ENCODE peak calls at places on chromosome 12, in nine cellular contexts. I is ovary; K is CD8-positive, alpha-beta T cell; X is fibroblast of lung; B is mucosa of descending colon; P is cardiac fibroblast; S is NB4; A is lower lobe of right lung; F is AG04450. Y is an unnamed sample.

GRCh38 chr12:90004319-90005074 is 295.9 kb upstream of the ATP2B1 start:
- DNase-seq in I (no peak), K (no peak), X (no peak), B (no peak), P (no peak), S (no peak), A (no peak), F (no peak), Y (no peak)

GRCh38 chr12:124917135-124917840 is 2.8 kb upstream of the UBC start:
- DNase-seq in I (peak), K (peak), X (peak), B (peak), P (peak), S (peak), A (peak), F (peak), Y (peak)

GRCh38 chr12:88448337-88448944 is 131.8 kb downstream of the KITLG start:
- DNase-seq in I (no peak), K (no peak), X (no peak), B (no peak), P (no peak), S (no peak), A (no peak), F (no peak), Y (no peak)

GRCh38 chr12:46556820-46557524 is 184.4 kb upstream of the SLC38A2 start:
- DNase-seq in I (no peak), K (no peak), X (peak), B (no peak), P (peak), S (no peak), A (no peak), F (no peak), Y (no peak)

GRCh38 chr12:110912263-110912662 is 8.1 kb downstream of the MYL2 start:
- DNase-seq in I (no peak), K (no peak), X (no peak), B (no peak), P (no peak), S (no peak), A (no peak), F (no peak), Y (no peak)

GRCh38 chr12:101018540-101018939 is 191.5 kb downstream of the SLC5A8 start:
- DNase-seq in I (no peak), K (no peak), X (peak), B (no peak), P (peak), S (no peak), A (no peak), F (peak), Y (no peak)

GRCh38 chr12:46524778-46525177 is 152.2 kb upstream of the SLC38A2 start:
- DNase-seq in I (peak), K (no peak), X (peak), B (peak), P (peak), S (no peak), A (peak), F (peak), Y (no peak)

GRCh38 chr12:95195122-95195521 is 22.1 kb downstream of the FGD6 start:
- DNase-seq in I (no peak), K (no peak), X (no peak), B (no peak), P (no peak), S (no peak), A (no peak), F (no peak), Y (no peak)

GRCh38 chr12:89205517-89205916 is 146.8 kb downstream of the DUSP6 start:
- DNase-seq in I (no peak), K (no peak), X (no peak), B (no peak), P (no peak), S (no peak), A (no peak), F (no peak), Y (no peak)

GRCh38 chr12:25904442-25904841 is 54.0 kb upstream of the RASSF8 start:
- DNase-seq in I (no peak), K (no peak), X (peak), B (no peak), P (peak), S (peak), A (no peak), F (no peak), Y (no peak)

GRCh38 chr12:13206560-13206897 is 10.0 kb downstream of the EMP1 start:
- DNase-seq in I (no peak), K (no peak), X (no peak), B (no peak), P (no peak), S (no peak), A (no peak), F (no peak), Y (no peak)

GRCh38 chr12:109982211-109982610 is 14.0 kb downstream of the GIT2 start:
- DNase-seq in I (no peak), K (no peak), X (no peak), B (no peak), P (no peak), S (no peak), A (no peak), F (no peak), Y (no peak)

GRCh38 chr12:26721800-26722199 is 111.2 kb downstream of the ITPR2 start:
- DNase-seq in I (no peak), K (no peak), X (peak), B (no peak), P (peak), S (no peak), A (no peak), F (no peak), Y (no peak)

GRCh38 chr12:48899651-48900050 is 25.6 kb downstream of the FKBP11 start:
- DNase-seq in I (no peak), K (no peak), X (no peak), B (no peak), P (no peak), S (no peak), A (no peak), F (no peak), Y (no peak)

GRCh38 chr12:48903363-48903981 is 21.8 kb downstream of the FKBP11 start:
- DNase-seq in I (no peak), K (no peak), X (no peak), B (no peak), P (peak), S (no peak), A (peak), F (no peak), Y (no peak)

GRCh38 chr12:48901278-48901677 is 24.0 kb downstream of the FKBP11 start:
- DNase-seq in I (no peak), K (no peak), X (no peak), B (no peak), P (peak), S (no peak), A (no peak), F (no peak), Y (no peak)

GRCh38 chr12:48907243-48907642 is 18.0 kb downstream of the FKBP11 start:
- DNase-seq in I (no peak), K (no peak), X (no peak), B (no peak), P (no peak), S (no peak), A (no peak), F (no peak), Y (no peak)

DNA sequence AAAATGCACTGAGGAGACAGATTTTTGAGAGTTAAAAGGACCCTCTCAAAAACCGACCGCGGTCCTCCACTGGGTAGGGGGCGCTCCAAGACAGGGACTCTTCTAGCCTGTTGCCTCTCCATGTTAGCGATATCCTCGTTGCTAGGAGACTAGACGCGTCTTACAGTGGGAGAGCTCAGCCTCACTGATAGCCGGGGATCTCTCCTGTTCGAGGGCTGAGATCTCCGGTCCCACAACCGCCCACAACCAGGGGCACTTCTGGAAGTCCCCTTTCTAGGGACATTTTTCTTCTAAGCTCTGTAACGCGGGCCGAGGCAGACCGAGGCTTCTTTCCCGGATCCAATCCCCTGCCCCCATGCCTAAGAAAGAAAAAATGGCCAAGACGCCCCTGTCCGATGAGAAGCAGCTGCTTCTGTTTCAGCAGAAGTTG is 21.3 kb downstream of the FKBP11 start:
- DNase-seq in I (peak), K (peak), X (peak), B (peak), P (peak), S (peak), A (peak), F (peak), Y (peak)
- TF ChIP-seq CTCF in I (peak), K (peak), X (peak), B (peak), P (peak), S (peak), A (peak), F (peak), Y (peak)

GRCh38 chr12:28583771-28584261 is 393.6 kb downstream of the CCDC91 start:
- DNase-seq in I (no peak), K (no peak), X (peak), B (no peak), P (peak), S (peak), A (no peak), F (no peak), Y (no peak)
- TF ChIP-seq CTCF in I (no peak), K (no peak), X (peak), B (no peak), P (peak), S (peak), A (no peak), F (no peak), Y (no peak)

GRCh38 chr12:23576372-23576771 is 373.1 kb downstream of the SOX5 start:
- DNase-seq in I (no peak), K (no peak), X (no peak), B (no peak), P (no peak), S (no peak), A (no peak), F (no peak), Y (no peak)

GRCh38 chr12:23579257-23579656 is 370.2 kb downstream of the SOX5 start:
- DNase-seq in I (no peak), K (no peak), X (no peak), B (no peak), P (no peak), S (no peak), A (no peak), F (no peak), Y (no peak)
- TF ChIP-seq CTCF in I (no peak), K (no peak), X (no peak), B (no peak), P (no peak), S (no peak), A (no peak), F (no peak), Y (no peak)

GRCh38 chr12:108850854-108851573 is 6.4 kb downstream of the SSH1 start:
- DNase-seq in I (no peak), K (no peak), X (peak), B (no peak), P (peak), S (peak), A (peak), F (no peak), Y (peak)
- TF ChIP-seq CTCF in I (no peak), K (no peak), X (peak), B (no peak), P (peak), S (no peak), A (peak), F (peak), Y (no peak)

DNA sequence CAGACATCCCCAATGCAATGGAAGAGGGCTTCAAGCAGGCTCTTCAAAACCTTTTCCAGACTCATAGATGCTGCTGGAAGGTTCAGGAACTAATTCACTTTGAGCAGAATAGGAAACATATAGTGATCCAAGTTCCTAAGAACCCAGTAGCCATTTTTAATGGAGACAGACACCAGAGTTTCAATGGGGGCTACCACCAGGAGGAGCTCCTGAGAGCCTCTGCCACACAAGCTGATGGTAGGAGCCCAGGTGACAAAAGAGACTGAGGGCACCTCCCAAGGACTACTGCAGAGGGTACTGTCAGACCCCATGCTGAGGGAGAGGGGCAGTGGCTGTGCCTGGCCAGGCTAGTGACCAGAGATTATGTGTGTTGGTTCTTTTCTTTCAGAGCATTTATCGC is 45.9 kb downstream of the IFNG start:
- DNase-seq in I (no peak), K (no peak), X (no peak), B (no peak), P (no peak), S (peak), A (no peak), F (no peak), Y (peak)
- TF ChIP-seq CTCF in I (no peak), K (peak), X (peak), B (no peak), P (peak), S (peak), A (peak), F (peak), Y (no peak)

DNA sequence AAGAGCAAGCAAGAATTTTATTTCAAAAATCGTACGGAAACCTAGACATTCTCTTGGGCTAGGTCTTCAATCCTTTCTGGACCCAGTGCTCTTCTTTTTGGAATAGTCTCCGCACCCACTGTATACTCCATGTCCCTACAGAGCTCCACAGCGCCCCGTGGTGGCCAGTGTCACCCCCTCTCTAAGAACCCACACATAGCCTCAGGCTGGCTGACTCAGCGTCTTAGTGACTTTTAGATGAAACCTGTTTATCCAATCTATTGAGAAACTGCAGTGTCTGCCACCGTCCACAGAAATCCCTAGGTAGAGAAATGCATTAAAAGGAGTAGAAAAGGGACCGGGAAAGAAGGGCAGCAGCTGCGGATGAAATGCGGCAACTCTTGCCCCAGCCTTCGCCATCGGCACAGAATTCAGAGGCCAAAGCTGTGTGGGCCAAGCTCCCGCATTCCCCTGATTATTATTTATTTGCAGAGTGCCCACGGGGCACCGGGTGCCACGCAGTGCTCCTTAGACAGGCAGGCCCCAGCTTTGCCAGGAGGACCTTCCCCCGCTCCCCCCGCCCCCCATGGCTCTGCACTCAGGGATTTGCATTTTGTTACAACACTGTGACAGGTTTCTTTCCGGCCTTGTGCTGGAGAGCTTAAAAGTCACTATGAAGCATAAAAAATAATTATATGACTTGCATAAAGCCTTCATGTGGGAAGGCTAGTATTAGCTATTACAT is 170.1 kb upstream of the FKBP4 start:
- DNase-seq in I (no peak), K (no peak), X (peak), B (no peak), P (peak), S (peak), A (no peak), F (no peak), Y (peak)
- TF ChIP-seq CTCF in I (no peak), K (no peak), X (peak), B (no peak), P (peak), S (peak), A (no peak), F (peak), Y (peak)

GRCh38 chr12:44510510-44510909 is 365.6 kb downstream of the NELL2 start:
- DNase-seq in I (no peak), K (no peak), X (no peak), B (no peak), P (no peak), S (no peak), A (no peak), F (no peak), Y (no peak)
- TF ChIP-seq CTCF in I (no peak), K (no peak), X (no peak), B (no peak), P (no peak), S (no peak), A (no peak), F (no peak), Y (peak)

DNA sequence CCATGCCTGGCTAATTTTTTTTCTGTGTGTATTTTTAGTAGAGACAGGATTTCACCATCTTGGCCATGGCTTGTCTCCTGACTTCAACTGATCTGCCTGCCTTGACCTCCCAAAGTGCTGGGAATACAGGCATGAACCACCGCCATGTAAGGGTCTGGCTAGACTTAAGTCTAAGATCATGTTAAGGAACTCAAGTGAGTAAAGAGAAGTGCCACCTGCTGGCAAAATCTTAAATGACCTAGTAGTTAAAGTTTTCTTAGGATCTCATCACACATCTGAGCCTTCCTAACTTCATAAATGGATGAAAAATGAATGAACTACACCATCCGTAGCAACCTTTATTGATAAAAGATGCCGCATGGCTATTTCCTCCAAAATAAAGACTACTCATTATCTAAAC is 1.7 kb upstream of the C12orf56 start:
- DNase-seq in I (no peak), K (no peak), X (peak), B (no peak), P (peak), S (peak), A (no peak), F (peak), Y (no peak)
- TF ChIP-seq CTCF in I (no peak), K (peak), X (peak), B (no peak), P (peak), S (peak), A (peak), F (peak), Y (no peak)

GRCh38 chr12:1605129-1606020 is 11.0 kb upstream of the FBXL14 start:
- DNase-seq in I (peak), K (peak), X (peak), B (peak), P (peak), S (peak), A (peak), F (peak), Y (peak)
- TF ChIP-seq CTCF in I (peak), K (peak), X (peak), B (peak), P (peak), S (peak), A (peak), F (peak), Y (peak)

GRCh38 chr12:29314421-29314820 is 66.6 kb downstream of the ERGIC2 start:
- DNase-seq in I (no peak), K (no peak), X (no peak), B (no peak), P (no peak), S (no peak), A (no peak), F (no peak), Y (no peak)

GRCh38 chr12:29310899-29311298 is 70.1 kb downstream of the ERGIC2 start:
- DNase-seq in I (no peak), K (no peak), X (no peak), B (no peak), P (no peak), S (no peak), A (no peak), F (no peak), Y (no peak)

GRCh38 chr12:29306267-29306666 is 74.7 kb downstream of the ERGIC2 start:
- DNase-seq in I (no peak), K (no peak), X (no peak), B (no peak), P (no peak), S (no peak), A (no peak), F (no peak), Y (no peak)

GRCh38 chr12:29306682-29307081 is 74.3 kb downstream of the ERGIC2 start:
- DNase-seq in I (no peak), K (no peak), X (no peak), B (no peak), P (no peak), S (no peak), A (no peak), F (no peak), Y (no peak)

DNA sequence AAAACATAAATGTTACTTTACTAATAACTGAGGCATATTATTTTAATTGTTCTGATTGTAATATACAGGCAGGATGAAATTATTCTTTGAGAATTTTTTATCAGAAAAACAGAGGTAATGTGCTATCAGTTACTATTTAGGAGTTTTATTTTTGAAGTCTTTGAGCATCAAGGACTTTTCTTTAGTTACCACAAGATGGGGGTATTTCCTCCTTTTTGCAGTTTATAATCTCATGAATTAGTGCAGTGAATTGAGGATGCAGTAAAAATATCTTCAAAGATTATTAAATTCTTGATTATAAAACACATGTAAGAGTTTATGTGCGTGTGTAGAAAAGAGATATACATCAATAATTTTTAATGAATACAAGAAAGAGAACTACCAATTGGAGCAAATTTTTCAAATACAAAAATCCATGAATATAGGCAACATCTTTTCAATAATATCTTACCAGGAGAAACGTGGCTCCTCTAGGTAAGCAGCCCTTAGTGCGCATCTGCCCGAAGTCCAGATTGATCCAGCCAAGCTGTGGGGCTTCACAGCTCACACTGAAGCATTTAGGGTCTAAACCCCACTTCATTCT is 71.6 kb downstream of the ERGIC2 start:
- DNase-seq in I (no peak), K (no peak), X (peak), B (no peak), P (peak), S (peak), A (no peak), F (no peak), Y (no peak)
- TF ChIP-seq CTCF in I (no peak), K (peak), X (peak), B (no peak), P (peak), S (peak), A (no peak), F (peak), Y (no peak)

Y was measured in glutamatergic neuron.